ENCODE peak calls at places on chromosome 7, in nine cellular contexts. One of them, this sample, is unnamed.

GRCh38 chr7:7675686-7676085 is 35.1 kb downstream of the UMAD1 start:
- DNase-seq in tibial artery: no peak
- DNase-seq in cardiac muscle cell: no peak
- DNase-seq in H1: no peak
- DNase-seq in cardiac fibroblast: no peak
- DNase-seq in AG04450: no peak
- DNase-seq in brain microvascular endothelial cell: no peak
- DNase-seq in endothelial cell of umbilical vein: no peak
- DNase-seq in IMR-90: no peak
- DNase-seq in this sample: no peak

GRCh38 chr7:94510582-94511456 is 1.2 kb downstream of the CASD1 start:
- DNase-seq in tibial artery: peak
- DNase-seq in cardiac muscle cell: peak
- DNase-seq in H1: peak
- DNase-seq in cardiac fibroblast: peak
- DNase-seq in AG04450: no peak
- DNase-seq in brain microvascular endothelial cell: peak
- DNase-seq in endothelial cell of umbilical vein: peak
- DNase-seq in IMR-90: peak
- DNase-seq in this sample: no peak

GRCh38 chr7:142391191-142391992 is 133.5 kb upstream of the PRSS58 start:
- DNase-seq in tibial artery: no peak
- DNase-seq in cardiac muscle cell: peak
- DNase-seq in H1: peak
- DNase-seq in cardiac fibroblast: peak
- DNase-seq in AG04450: no peak
- DNase-seq in brain microvascular endothelial cell: peak
- DNase-seq in endothelial cell of umbilical vein: no peak
- DNase-seq in IMR-90: peak
- DNase-seq in this sample: no peak

GRCh38 chr7:130996841-130997231 is 262.8 kb upstream of the KLF14 start:
- DNase-seq in tibial artery: no peak
- DNase-seq in cardiac muscle cell: no peak
- DNase-seq in H1: no peak
- DNase-seq in cardiac fibroblast: peak
- DNase-seq in AG04450: no peak
- DNase-seq in brain microvascular endothelial cell: peak
- DNase-seq in endothelial cell of umbilical vein: peak
- DNase-seq in IMR-90: peak
- DNase-seq in this sample: no peak

GRCh38 chr7:50068026-50068425 is 25.0 kb downstream of the ZPBP start:
- DNase-seq in tibial artery: no peak
- DNase-seq in cardiac muscle cell: no peak
- DNase-seq in H1: no peak
- DNase-seq in cardiac fibroblast: peak
- DNase-seq in AG04450: no peak
- DNase-seq in brain microvascular endothelial cell: no peak
- DNase-seq in endothelial cell of umbilical vein: no peak
- DNase-seq in IMR-90: no peak
- DNase-seq in this sample: no peak

GRCh38 chr7:112421666-112422486 is 28.4 kb upstream of the IFRD1 start:
- DNase-seq in tibial artery: no peak
- DNase-seq in cardiac muscle cell: no peak
- DNase-seq in H1: no peak
- DNase-seq in cardiac fibroblast: peak
- DNase-seq in AG04450: no peak
- DNase-seq in brain microvascular endothelial cell: no peak
- DNase-seq in endothelial cell of umbilical vein: no peak
- DNase-seq in IMR-90: no peak
- DNase-seq in this sample: no peak

GRCh38 chr7:3753868-3754267 is 452.8 kb downstream of the SDK1 start:
- DNase-seq in tibial artery: no peak
- DNase-seq in cardiac muscle cell: no peak
- DNase-seq in H1: no peak
- DNase-seq in cardiac fibroblast: no peak
- DNase-seq in AG04450: no peak
- DNase-seq in brain microvascular endothelial cell: no peak
- DNase-seq in endothelial cell of umbilical vein: no peak
- DNase-seq in IMR-90: no peak
- DNase-seq in this sample: no peak

GRCh38 chr7:34041716-34042115 is 136.4 kb downstream of the BMPER start:
- DNase-seq in tibial artery: no peak
- DNase-seq in cardiac muscle cell: no peak
- DNase-seq in H1: no peak
- DNase-seq in cardiac fibroblast: peak
- DNase-seq in AG04450: no peak
- DNase-seq in brain microvascular endothelial cell: no peak
- DNase-seq in endothelial cell of umbilical vein: no peak
- DNase-seq in IMR-90: peak
- DNase-seq in this sample: no peak

GRCh38 chr7:46015107-46015868 is 94.2 kb upstream of the IGFBP3 start:
- DNase-seq in tibial artery: no peak
- DNase-seq in cardiac muscle cell: peak
- DNase-seq in H1: peak
- DNase-seq in cardiac fibroblast: no peak
- DNase-seq in AG04450: no peak
- DNase-seq in brain microvascular endothelial cell: peak
- DNase-seq in endothelial cell of umbilical vein: no peak
- DNase-seq in IMR-90: peak
- DNase-seq in this sample: no peak

GRCh38 chr7:44277851-44278250 is 47.5 kb downstream of the CAMK2B start:
- DNase-seq in tibial artery: no peak
- DNase-seq in cardiac muscle cell: no peak
- DNase-seq in H1: no peak
- DNase-seq in cardiac fibroblast: peak
- DNase-seq in AG04450: no peak
- DNase-seq in brain microvascular endothelial cell: no peak
- DNase-seq in endothelial cell of umbilical vein: no peak
- DNase-seq in IMR-90: peak
- DNase-seq in this sample: no peak

GRCh38 chr7:149713061-149713730 is 60.2 kb downstream of the ZNF467 start:
- DNase-seq in tibial artery: no peak
- DNase-seq in cardiac muscle cell: no peak
- DNase-seq in H1: no peak
- DNase-seq in cardiac fibroblast: no peak
- DNase-seq in AG04450: no peak
- DNase-seq in brain microvascular endothelial cell: no peak
- DNase-seq in endothelial cell of umbilical vein: no peak
- DNase-seq in IMR-90: no peak
- DNase-seq in this sample: no peak
- H3K4me3 ChIP-seq in tibial artery: peak
- H3K4me3 ChIP-seq in cardiac muscle cell: no peak
- H3K4me3 ChIP-seq in H1: no peak
- H3K4me3 ChIP-seq in cardiac fibroblast: no peak
- H3K4me3 ChIP-seq in AG04450: no peak
- H3K4me3 ChIP-seq in brain microvascular endothelial cell: no peak
- H3K4me3 ChIP-seq in endothelial cell of umbilical vein: no peak
- H3K4me3 ChIP-seq in IMR-90: no peak
- H3K4me3 ChIP-seq in this sample: no peak

DNA sequence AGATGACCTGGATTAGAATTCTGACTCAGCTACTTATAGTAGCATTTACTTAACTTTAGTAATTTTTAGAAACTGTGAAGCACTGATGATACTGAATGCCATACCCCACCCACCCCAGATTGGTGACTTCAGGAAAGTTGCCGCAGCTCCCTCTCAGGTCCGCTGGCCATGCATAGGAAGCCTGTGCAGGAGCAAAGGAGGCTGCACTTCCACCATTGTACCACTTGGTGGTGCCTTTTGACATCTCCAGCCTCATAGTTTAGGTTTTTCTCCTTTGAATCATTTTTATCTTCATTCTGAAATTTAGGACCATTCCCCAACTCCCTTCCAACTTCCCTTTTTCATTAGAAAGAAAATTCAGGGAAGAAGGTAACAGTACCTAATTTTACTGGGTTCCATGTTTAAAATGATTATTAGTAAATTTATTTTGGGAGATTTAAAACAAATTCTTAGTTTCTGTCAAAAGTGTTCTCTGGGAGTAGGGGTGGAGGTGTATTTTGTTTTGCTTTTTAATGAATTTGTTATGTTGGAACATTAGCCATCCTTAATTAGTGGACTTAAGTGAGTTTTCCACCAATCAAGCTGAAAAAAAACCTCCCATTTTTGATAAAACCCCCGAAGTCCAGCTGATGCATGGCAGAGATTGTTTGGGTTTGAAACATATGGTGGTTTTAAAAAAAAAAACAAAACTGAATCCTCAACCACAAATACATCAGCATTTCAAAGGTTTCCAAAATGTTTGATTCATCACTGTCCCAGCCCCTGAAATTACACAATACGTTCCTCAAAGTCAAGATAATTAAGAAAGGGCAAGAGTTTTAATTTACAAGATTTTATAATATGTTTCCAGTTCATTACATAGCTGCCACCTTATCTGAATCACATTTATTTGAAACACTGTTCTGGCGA is 109.6 kb downstream of the WNT2 start:
- DNase-seq in tibial artery: peak
- DNase-seq in cardiac muscle cell: peak
- DNase-seq in H1: peak
- DNase-seq in cardiac fibroblast: peak
- DNase-seq in AG04450: no peak
- DNase-seq in brain microvascular endothelial cell: peak
- DNase-seq in endothelial cell of umbilical vein: peak
- DNase-seq in IMR-90: peak
- DNase-seq in this sample: no peak
- TF ChIP-seq CTCF in tibial artery: peak
- TF ChIP-seq CTCF in cardiac muscle cell: peak
- TF ChIP-seq CTCF in H1: peak
- TF ChIP-seq CTCF in cardiac fibroblast: peak
- TF ChIP-seq CTCF in AG04450: peak
- TF ChIP-seq CTCF in brain microvascular endothelial cell: peak
- TF ChIP-seq CTCF in endothelial cell of umbilical vein: peak
- TF ChIP-seq CTCF in IMR-90: peak
- TF ChIP-seq CTCF in this sample: peak

GRCh38 chr7:106018566-106019338 is 55.7 kb downstream of the CDHR3 start:
- DNase-seq in tibial artery: no peak
- DNase-seq in cardiac muscle cell: no peak
- DNase-seq in H1: no peak
- DNase-seq in cardiac fibroblast: no peak
- DNase-seq in AG04450: no peak
- DNase-seq in brain microvascular endothelial cell: no peak
- DNase-seq in endothelial cell of umbilical vein: no peak
- DNase-seq in IMR-90: peak
- DNase-seq in this sample: no peak

GRCh38 chr7:106023369-106024322 is 60.6 kb downstream of the CDHR3 start:
- DNase-seq in tibial artery: no peak
- DNase-seq in cardiac muscle cell: no peak
- DNase-seq in H1: no peak
- DNase-seq in cardiac fibroblast: no peak
- DNase-seq in AG04450: no peak
- DNase-seq in brain microvascular endothelial cell: no peak
- DNase-seq in endothelial cell of umbilical vein: no peak
- DNase-seq in IMR-90: no peak
- DNase-seq in this sample: no peak

GRCh38 chr7:106021211-106022067 is 58.4 kb downstream of the CDHR3 start:
- DNase-seq in tibial artery: no peak
- DNase-seq in cardiac muscle cell: peak
- DNase-seq in H1: no peak
- DNase-seq in cardiac fibroblast: no peak
- DNase-seq in AG04450: no peak
- DNase-seq in brain microvascular endothelial cell: no peak
- DNase-seq in endothelial cell of umbilical vein: no peak
- DNase-seq in IMR-90: peak
- DNase-seq in this sample: no peak

GRCh38 chr7:106026101-106026500 is 63.0 kb downstream of the CDHR3 start:
- DNase-seq in tibial artery: no peak
- DNase-seq in cardiac muscle cell: no peak
- DNase-seq in H1: no peak
- DNase-seq in cardiac fibroblast: no peak
- DNase-seq in AG04450: no peak
- DNase-seq in brain microvascular endothelial cell: no peak
- DNase-seq in endothelial cell of umbilical vein: no peak
- DNase-seq in IMR-90: no peak
- DNase-seq in this sample: no peak

DNA sequence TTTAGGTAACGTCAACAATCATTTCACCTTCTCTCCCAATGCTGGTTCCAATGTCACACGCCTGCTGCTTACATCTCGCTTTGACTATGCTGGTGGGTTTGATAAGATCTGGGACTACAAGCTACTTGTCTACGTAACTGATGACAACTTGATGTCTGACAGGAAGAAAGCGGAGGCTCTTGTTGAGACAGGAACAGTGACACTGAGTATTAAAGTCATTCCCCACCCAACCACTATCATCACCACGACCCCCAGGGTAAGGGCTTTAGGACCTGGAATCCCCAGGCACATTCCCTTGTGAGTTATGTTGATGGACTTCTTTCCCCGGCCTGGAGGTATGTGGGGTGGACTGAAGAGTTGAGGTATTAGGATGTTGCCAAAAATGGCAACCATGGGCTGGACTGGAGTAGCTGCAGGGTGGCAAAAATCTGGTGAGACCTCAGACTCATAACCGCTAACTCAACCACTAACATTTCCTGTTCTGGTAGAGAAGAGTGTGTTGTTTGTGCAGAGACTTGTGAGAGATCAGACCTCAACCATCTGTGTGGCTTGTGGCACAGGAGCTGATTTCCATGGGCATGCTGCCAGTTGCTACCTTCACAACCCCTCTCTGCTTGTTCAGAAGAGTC is 59.2 kb downstream of the CDHR3 start:
- DNase-seq in tibial artery: no peak
- DNase-seq in cardiac muscle cell: no peak
- DNase-seq in H1: no peak
- DNase-seq in cardiac fibroblast: no peak
- DNase-seq in AG04450: no peak
- DNase-seq in brain microvascular endothelial cell: no peak
- DNase-seq in endothelial cell of umbilical vein: no peak
- DNase-seq in IMR-90: no peak
- DNase-seq in this sample: no peak
- H3K4me3 ChIP-seq in tibial artery: no peak
- H3K4me3 ChIP-seq in cardiac muscle cell: no peak
- H3K4me3 ChIP-seq in H1: no peak
- H3K4me3 ChIP-seq in cardiac fibroblast: no peak
- H3K4me3 ChIP-seq in AG04450: no peak
- H3K4me3 ChIP-seq in brain microvascular endothelial cell: no peak
- H3K4me3 ChIP-seq in endothelial cell of umbilical vein: no peak
- H3K4me3 ChIP-seq in IMR-90: no peak
- H3K4me3 ChIP-seq in this sample: no peak

GRCh38 chr7:21548491-21548890 is 5.7 kb downstream of the DNAH11 start:
- DNase-seq in tibial artery: no peak
- DNase-seq in cardiac muscle cell: no peak
- DNase-seq in H1: no peak
- DNase-seq in cardiac fibroblast: no peak
- DNase-seq in AG04450: no peak
- DNase-seq in brain microvascular endothelial cell: no peak
- DNase-seq in endothelial cell of umbilical vein: no peak
- DNase-seq in IMR-90: no peak
- DNase-seq in this sample: no peak

GRCh38 chr7:21547511-21547910 is 4.7 kb downstream of the DNAH11 start:
- DNase-seq in tibial artery: no peak
- DNase-seq in cardiac muscle cell: no peak
- DNase-seq in H1: no peak
- DNase-seq in cardiac fibroblast: peak
- DNase-seq in AG04450: no peak
- DNase-seq in brain microvascular endothelial cell: no peak
- DNase-seq in endothelial cell of umbilical vein: no peak
- DNase-seq in IMR-90: no peak
- DNase-seq in this sample: no peak

GRCh38 chr7:21550076-21550475 is 7.2 kb downstream of the DNAH11 start:
- DNase-seq in tibial artery: no peak
- DNase-seq in cardiac muscle cell: no peak
- DNase-seq in H1: no peak
- DNase-seq in cardiac fibroblast: no peak
- DNase-seq in AG04450: no peak
- DNase-seq in brain microvascular endothelial cell: no peak
- DNase-seq in endothelial cell of umbilical vein: no peak
- DNase-seq in IMR-90: no peak
- DNase-seq in this sample: no peak

GRCh38 chr7:21550821-21551531 is 8.1 kb downstream of the DNAH11 start:
- DNase-seq in tibial artery: no peak
- DNase-seq in cardiac muscle cell: no peak
- DNase-seq in H1: no peak
- DNase-seq in cardiac fibroblast: peak
- DNase-seq in AG04450: no peak
- DNase-seq in brain microvascular endothelial cell: no peak
- DNase-seq in endothelial cell of umbilical vein: no peak
- DNase-seq in IMR-90: no peak
- DNase-seq in this sample: no peak
- TF ChIP-seq CTCF in tibial artery: no peak
- TF ChIP-seq CTCF in cardiac muscle cell: no peak
- TF ChIP-seq CTCF in H1: peak
- TF ChIP-seq CTCF in cardiac fibroblast: no peak
- TF ChIP-seq CTCF in AG04450: no peak
- TF ChIP-seq CTCF in brain microvascular endothelial cell: no peak
- TF ChIP-seq CTCF in endothelial cell of umbilical vein: no peak
- TF ChIP-seq CTCF in IMR-90: no peak
- TF ChIP-seq CTCF in this sample: no peak

This sample was measured in BJ.